ENCODE peak calls at places on chromosome 18, in six cellular contexts. J is NCI-H345, N is NCI-H82, C is AG10803, P is left ventricle myocardium inferior, G is foreskin keratinocyte. M is an unnamed sample.

GRCh38 chr18:56235061-56235772 is 403.2 kb downstream of the TXNL1 start:
- DNase-seq in C (no peak), G (no peak), P (no peak), N (no peak), J (no peak), M (no peak)

GRCh38 chr18:46732801-46733200 is 24.1 kb downstream of the ST8SIA5 start:
- DNase-seq in C (no peak), G (no peak), J (no peak), N (no peak), P (no peak), M (no peak)

GRCh38 chr18:76476665-76477561 is 18.1 kb downstream of the ZNF516 start:
- DNase-seq in C (peak), N (no peak), G (no peak), J (no peak), P (no peak), M (no peak)

GRCh38 chr18:14026199-14026598 is 106.0 kb downstream of the ZNF519 start:
- DNase-seq in N (no peak), G (no peak), J (peak), C (no peak), P (no peak), M (no peak)

GRCh38 chr18:21000667-21001066 is 110.9 kb downstream of the ROCK1 start:
- DNase-seq in N (no peak), G (peak), C (peak), J (no peak), P (no peak), M (no peak)

GRCh38 chr18:45935591-45936335 is 31.4 kb downstream of the EPG5 start:
- DNase-seq in C (peak), G (no peak), J (no peak), P (no peak), N (no peak), M (no peak)

GRCh38 chr18:69400976-69401474 is 337 bp downstream of the DOK6 start:
- DNase-seq in C (peak), G (no peak), P (peak), J (peak), N (peak), M (no peak)

GRCh38 chr18:3823073-3823472 is 373.1 kb downstream of the TGIF1 start:
- DNase-seq in G (no peak), C (no peak), N (no peak), J (no peak), P (no peak), M (no peak)

GRCh38 chr18:58723810-58724602 is 52.7 kb downstream of the MALT1 start:
- DNase-seq in J (no peak), G (no peak), P (no peak), C (peak), N (peak), M (no peak)

GRCh38 chr18:50647237-50647636 is 87.3 kb downstream of the MAPK4 start:
- DNase-seq in N (no peak), G (no peak), P (no peak), J (no peak), C (no peak), M (no peak)

GRCh38 chr18:54405290-54405689 is 47.6 kb downstream of the C18orf54 start:
- DNase-seq in N (no peak), C (no peak), G (no peak), P (no peak), J (no peak), M (no peak)

GRCh38 chr18:28175047-28175929 is 1.6 kb downstream of the CDH2 start:
- DNase-seq in J (peak), P (peak), N (peak), C (peak), G (no peak), M (peak)

GRCh38 chr18:50410894-50411293 is 36.0 kb downstream of the SKA1 start:
- DNase-seq in C (peak), P (no peak), G (peak), J (no peak), N (no peak), M (no peak)

GRCh38 chr18:49321800-49322461 is 138.5 kb downstream of the DYM start:
- DNase-seq in G (peak), P (no peak), J (no peak), C (peak), N (no peak), M (no peak)

GRCh38 chr18:8448091-8448490 is 161.1 kb upstream of the RAB12 start:
- DNase-seq in P (no peak), C (no peak), N (no peak), G (no peak), J (no peak), M (no peak)

M was measured in H54.